ENCODE peak calls at places on chromosomes 3 and 15, in nine cellular contexts. H is NCI-H460, E is HCEC 1CT, C is T follicular helper cell, F is cardiac fibroblast, P is head of caudate nucleus, L is psoas muscle, K is NCI-H1694 treated with DMSO at 0.1 percent for 48 hours, N is AG20443. U is an unnamed sample.

GRCh38 chr15:57273366-57273765 is 102.9 kb upstream of the CGNL1 start:
- DNase-seq in E (no peak), P (no peak), H (no peak), C (no peak), K (no peak), L (no peak), F (no peak), N (no peak), U (no peak)

GRCh38 chr3:146227486-146227885 is 23.4 kb downstream of the PLSCR4 start:
- DNase-seq in N (no peak), K (no peak), F (no peak), L (no peak), E (no peak), P (no peak), C (no peak), H (no peak), U (no peak)

GRCh38 chr3:125117631-125118191 is 61.9 kb upstream of the HEG1 start:
- DNase-seq in N (no peak), L (no peak), C (no peak), K (no peak), E (no peak), P (no peak), F (no peak), H (no peak), U (no peak)

GRCh38 chr15:27324871-27325270 is 353.9 kb downstream of the GABRG3 start:
- DNase-seq in P (no peak), H (no peak), K (no peak), E (no peak), C (no peak), N (no peak), L (no peak), F (no peak), U (no peak)

GRCh38 chr15:43880406-43881184 is 53.8 kb downstream of the WDR76 start:
- DNase-seq in F (peak; percentile 17), C (no peak), H (no peak), E (no peak), N (no peak), L (no peak), P (no peak), K (no peak), U (peak; percentile 64)

GRCh38 chr15:99031681-99032080 is 24.1 kb upstream of the PGPEP1L start:
- DNase-seq in N (no peak), C (no peak), E (no peak), P (no peak), H (no peak), K (no peak), F (no peak), L (no peak), U (no peak)

GRCh38 chr3:38158472-38158871 is 6.9 kb upstream of the OXSR1 start:
- DNase-seq in H (no peak), C (no peak), N (no peak), P (no peak), L (no peak), K (no peak), E (no peak), F (no peak), U (no peak)

GRCh38 chr3:42557849-42558248 is 23.9 kb downstream of the SEC22C start:
- DNase-seq in E (no peak), F (no peak), K (no peak), H (no peak), N (no peak), P (no peak), C (peak; percentile 16), L (no peak), U (no peak)

GRCh38 chr3:61634678-61635077 is 73.3 kb downstream of the PTPRG start:
- DNase-seq in K (no peak), P (no peak), N (no peak), H (no peak), L (no peak), F (no peak), E (no peak), C (no peak), U (no peak)